ENCODE peak calls at places on chromosome 3, in six cellular contexts. K is mesothelial cell of epicardium; O is nephron progenitor cell; M is CD4-positive, alpha-beta T cell; X is ovary; R is lower lobe of right lung. L is an unnamed sample.

GRCh38 chr3:62242846-62243245 is 130.5 kb downstream of the FEZF2 start:
- DNase-seq in M (no peak), O (no peak), R (no peak), X (no peak), K (no peak), L (no peak)

GRCh38 chr3:141076026-141076797 is 25.1 kb downstream of the SPSB4 start:
- DNase-seq in X (no peak), R (no peak), M (no peak), O (no peak), K (no peak), L (no peak)

GRCh38 chr3:143590660-143591059 is 257.6 kb downstream of the SLC9A9 start:
- DNase-seq in K (no peak), R (no peak), M (no peak), O (no peak), X (no peak), L (no peak)

GRCh38 chr3:45497963-45498362 is 96.6 kb upstream of the LIMD1 start:
- DNase-seq in O (no peak), K (no peak), X (no peak), R (no peak), M (peak), L (no peak)

GRCh38 chr3:181901626-181902025 is 189.9 kb downstream of the SOX2 start:
- DNase-seq in R (no peak), O (no peak), K (no peak), X (no peak), M (no peak), L (no peak)

GRCh38 chr3:116981088-116981487 is 271.5 kb downstream of the TUSC7 start:
- DNase-seq in R (no peak), M (no peak), K (no peak), O (no peak), X (no peak), L (no peak)

GRCh38 chr3:149277338-149277813 is 55.7 kb upstream of the CP start:
- DNase-seq in K (no peak), O (no peak), M (no peak), X (no peak), R (no peak), L (no peak)

GRCh38 chr3:187989458-187990153 is 164.4 kb upstream of the LPP start:
- DNase-seq in M (no peak), K (no peak), O (peak), R (no peak), X (no peak), L (no peak)

GRCh38 chr3:48232232-48232631 is 8.7 kb upstream of the ZNF589 start:
- DNase-seq in K (no peak), O (no peak), X (no peak), M (no peak), R (no peak), L (no peak)

GRCh38 chr3:48226959-48227358 is 3.7 kb downstream of the CAMP start:
- DNase-seq in R (no peak), O (no peak), M (no peak), K (no peak), X (no peak), L (no peak)

GRCh38 chr3:48233542-48233941 is 7.4 kb upstream of the ZNF589 start:
- DNase-seq in X (peak), K (no peak), O (no peak), M (no peak), R (no peak), L (no peak)

GRCh38 chr3:48236531-48236930 is 4.4 kb upstream of the ZNF589 start:
- DNase-seq in O (no peak), X (peak), M (no peak), K (no peak), R (no peak), L (no peak)

GRCh38 chr3:48232734-48233133 is 8.2 kb upstream of the ZNF589 start:
- DNase-seq in K (no peak), X (peak), O (peak), M (peak), R (peak), L (peak)
- TF ChIP-seq CTCF in K (no peak), X (peak), O (peak), M (peak), R (peak), L (peak)

DNA sequence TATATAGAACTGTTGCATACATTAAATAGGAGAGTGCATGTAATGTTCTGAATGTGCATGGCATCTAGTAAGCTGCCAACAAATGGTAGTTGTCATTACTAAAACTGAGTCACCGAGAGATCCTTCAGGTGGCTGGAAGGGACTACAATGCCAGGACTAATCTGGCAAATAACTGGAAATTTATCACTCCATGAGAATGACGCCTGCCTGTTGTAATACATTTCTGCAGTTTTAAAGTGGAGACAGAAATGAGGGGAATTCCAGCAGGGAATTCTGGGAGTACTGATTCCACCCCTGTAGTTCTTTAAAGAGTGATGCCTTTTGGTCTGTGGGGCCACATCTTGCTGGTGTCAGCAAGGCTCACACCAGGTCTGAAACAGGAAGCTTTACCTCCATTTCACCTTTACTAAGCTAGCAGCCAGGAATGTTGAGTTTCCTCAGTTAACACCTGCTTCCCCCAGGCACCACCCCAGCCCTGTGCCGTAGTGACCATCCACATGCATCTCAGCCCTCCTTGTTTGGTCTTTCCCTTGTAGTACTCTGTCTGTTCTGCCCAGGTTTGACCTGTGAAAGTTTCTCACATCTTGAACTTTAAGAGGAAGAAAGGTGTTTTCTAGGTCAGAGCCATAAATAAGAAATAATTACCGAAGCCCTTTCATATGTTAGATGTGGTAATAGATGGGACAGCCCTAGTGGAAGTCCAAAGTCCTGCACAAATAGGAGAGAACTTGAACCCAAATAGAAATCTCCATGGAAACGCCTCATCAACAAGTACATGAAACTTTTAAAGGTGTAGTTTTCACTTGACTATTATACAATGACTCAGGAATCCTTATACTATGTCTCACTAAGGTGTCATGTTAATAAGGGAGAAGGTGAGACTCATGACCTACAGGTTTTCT is 56.7 kb upstream of the LMOD3 start:
- DNase-seq in M (no peak), O (no peak), R (no peak), X (no peak), K (no peak), L (no peak)
- TF ChIP-seq CTCF in M (no peak), O (no peak), R (no peak), X (no peak), K (no peak), L (no peak)

DNA sequence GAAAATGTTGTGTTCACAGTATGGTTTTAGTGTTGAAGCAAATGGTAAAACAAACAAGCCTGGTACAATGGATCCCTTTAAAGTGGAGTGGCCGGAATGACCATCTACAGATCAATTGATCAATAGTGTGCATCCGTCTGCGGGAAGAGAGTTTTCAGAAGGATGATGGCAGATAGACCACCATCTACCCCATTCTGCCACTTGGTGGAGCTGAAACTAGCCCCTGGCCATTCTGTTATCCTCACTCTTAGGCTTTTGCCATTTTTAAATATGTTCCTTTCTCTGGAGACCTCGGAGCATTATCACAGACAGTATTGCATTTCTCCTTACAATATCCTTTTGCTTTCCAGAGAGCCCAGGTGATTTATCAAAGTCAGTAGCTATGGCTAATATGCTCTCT is 258.9 kb upstream of the CFAP20DC start:
- DNase-seq in X (no peak), M (no peak), O (no peak), R (no peak), K (no peak), L (no peak)
- TF ChIP-seq CTCF in X (no peak), M (no peak), O (peak), R (no peak), K (no peak), L (no peak)

GRCh38 chr3:41565948-41566347 is 366.6 kb downstream of the CTNNB1 start:
- DNase-seq in R (no peak), K (no peak), X (no peak), O (no peak), M (no peak), L (no peak)
- TF ChIP-seq CTCF in R (no peak), K (no peak), X (no peak), O (no peak), M (no peak), L (no peak)

GRCh38 chr3:33439421-33440327 is 531 bp downstream of the UBP1 start:
- DNase-seq in R (peak), X (peak), K (peak), O (no peak), M (peak), L (peak)
- TF ChIP-seq CTCF in R (peak), X (peak), K (peak), O (no peak), M (no peak), L (peak)

DNA sequence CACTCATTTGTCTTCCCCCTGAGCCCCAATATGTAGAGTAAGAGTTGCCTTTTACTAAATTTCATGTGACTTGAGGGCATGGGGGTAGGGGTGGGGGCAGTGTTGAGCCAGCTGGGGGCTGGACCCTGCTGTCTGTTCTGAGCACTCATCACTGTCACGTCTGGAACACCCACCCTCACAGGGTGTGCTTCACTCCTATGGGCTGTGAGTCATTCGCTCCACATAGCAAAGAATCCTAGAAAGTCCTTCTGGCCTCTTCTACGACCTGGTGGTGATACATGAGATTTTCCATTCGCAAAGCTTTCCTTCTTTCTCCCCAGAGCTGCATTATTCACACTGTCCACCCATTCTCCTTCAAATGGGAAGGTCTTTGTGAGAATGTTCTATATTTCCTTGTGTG is 43.6 kb upstream of the MGLL start:
- DNase-seq in K (no peak), R (no peak), X (no peak), O (no peak), M (no peak), L (no peak)
- TF ChIP-seq CTCF in K (no peak), R (no peak), X (no peak), O (no peak), M (no peak), L (no peak)

GRCh38 chr3:20622304-20622703 is 436.3 kb upstream of the SGO1 start:
- DNase-seq in R (no peak), K (no peak), O (no peak), M (no peak), X (no peak), L (no peak)
- TF ChIP-seq CTCF in R (no peak), K (no peak), O (no peak), M (no peak), X (no peak), L (no peak)

DNA sequence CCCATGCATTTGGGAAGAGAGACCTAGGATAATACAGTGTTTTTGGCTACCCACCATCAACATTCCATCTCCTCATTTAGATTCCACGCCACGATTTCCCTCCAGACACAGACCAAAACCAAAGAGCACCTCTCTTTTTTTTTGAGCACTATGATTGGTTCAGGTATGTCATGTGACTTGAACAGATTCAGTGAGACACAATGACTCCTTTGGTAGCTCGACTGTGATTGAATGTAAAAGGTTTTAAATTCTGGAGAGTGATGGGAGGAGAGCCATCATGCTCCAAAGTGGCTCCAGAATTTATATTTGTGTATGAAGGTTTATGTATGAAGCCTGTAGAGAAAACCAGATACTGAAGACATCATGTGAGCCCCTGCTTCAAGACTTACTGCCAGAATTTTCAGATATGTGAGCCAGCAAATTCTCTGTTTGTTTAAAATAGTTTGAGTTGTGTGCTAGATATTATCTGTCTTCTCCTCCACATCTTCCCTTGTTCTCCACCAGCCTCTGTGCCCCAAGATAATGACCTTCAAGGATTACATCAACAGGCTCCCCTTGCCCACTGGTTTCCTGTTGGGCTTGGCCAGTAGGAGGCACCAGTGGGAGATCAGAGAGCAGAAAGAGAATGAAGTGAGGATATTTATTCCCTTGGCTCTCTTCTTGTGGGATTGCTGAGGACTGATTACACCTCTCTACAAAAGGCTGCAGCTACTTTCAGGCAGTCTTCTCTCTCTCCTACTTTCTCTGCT is 12.5 kb downstream of the MYD88 start:
- DNase-seq in R (no peak), O (no peak), M (no peak), K (no peak), X (no peak), L (no peak)
- TF ChIP-seq CTCF in R (no peak), O (no peak), M (no peak), K (no peak), X (no peak), L (no peak)

L was measured in psoas muscle.